ENCODE peak calls at places on chromosomes 16 and 17, in ten cellular contexts. O is stimulated activated CD8-positive, alpha-beta memory T cell treated with anti-CD3 and anti-CD28 coated beads, Interleukin-4, amount 100 ng/mL, for 24 hours; W is AG09319; A is T1000; L is HAP-1; Y is left ventricle myocardium inferior; K is H7; V is lower leg skin; Q is cardiac septum; D is activated gamma-delta T cell treated with anti-CD3 and anti-CD28 coated beads, Interleukin-2, amount 50 U/mL, for 16 hours. X is an unnamed sample.

GRCh38 chr16:51994597-51994996 is 552.3 kb downstream of the TOX3 start:
- DNase-seq in O (no peak), W (no peak), A (no peak), L (no peak), Y (no peak), K (no peak), V (no peak), Q (no peak), D (no peak), X (no peak)

GRCh38 chr17:29592850-29593545 is at the start of gene ANKRD13B:
- DNase-seq in O (no peak), W (no peak), A (no peak), L (peak; percentile 21), Y (peak; percentile 58), K (peak; percentile 85), V (peak; percentile 92), Q (no peak), D (no peak), X (peak; percentile 92)

GRCh38 chr17:66221343-66221742 is 7.9 kb downstream of the APOH start:
- DNase-seq in O (no peak), W (no peak), A (no peak), L (no peak), Y (no peak), K (no peak), V (no peak), Q (no peak), D (no peak), X (no peak)

GRCh38 chr17:35051183-35051578 is 12.3 kb downstream of the RFFL start:
- DNase-seq in O (no peak), W (no peak), A (no peak), L (no peak), Y (no peak), K (no peak), V (no peak), Q (no peak), D (peak; percentile 22), X (no peak)

GRCh38 chr17:36928450-36929125 is 8.7 kb upstream of the LHX1 start:
- DNase-seq in O (no peak), W (no peak), A (no peak), L (no peak), Y (no peak), K (peak; percentile 64), V (no peak), Q (peak; percentile 57), D (no peak), X (no peak)

GRCh38 chr17:55348749-55349354 is 72.8 kb downstream of the MMD start:
- DNase-seq in O (peak; percentile 3), W (peak; percentile 10), A (peak; percentile 4), L (peak; percentile 50), Y (no peak), K (peak; percentile 32), V (peak; percentile 87), Q (no peak), D (no peak), X (no peak)

GRCh38 chr17:6328279-6328678 is 106.6 kb downstream of the AIPL1 start:
- DNase-seq in O (no peak), W (no peak), A (no peak), L (no peak), Y (no peak), K (no peak), V (peak; percentile 26), Q (no peak), D (no peak), X (no peak)

GRCh38 chr17:63434951-63435571 is 11.0 kb downstream of the CYB561 start:
- DNase-seq in O (no peak), W (no peak), A (peak; percentile 66), L (no peak), Y (peak; percentile 65), K (peak; percentile 76), V (peak; percentile 90), Q (peak; percentile 84), D (peak; percentile 48), X (peak; percentile 81)

GRCh38 chr16:13077816-13078215 is 176.4 kb downstream of the SHISA9 start:
- DNase-seq in O (no peak), W (no peak), A (no peak), L (no peak), Y (no peak), K (no peak), V (no peak), Q (no peak), D (no peak), X (no peak)

GRCh38 chr17:37458805-37459204 is 30.9 kb upstream of the DUSP14 start:
- DNase-seq in O (no peak), W (no peak), A (no peak), L (no peak), Y (no peak), K (no peak), V (no peak), Q (no peak), D (no peak), X (no peak)

GRCh38 chr16:728131-728889 is 1.4 kb downstream of the HAGHL start:
- DNase-seq in O (peak; percentile 56), W (no peak), A (peak; percentile 72), L (peak; percentile 82), Y (peak; percentile 65), K (peak; percentile 95), V (peak; percentile 93), Q (no peak), D (no peak), X (no peak)

GRCh38 chr16:49340466-49340865 is 33.1 kb upstream of the C16orf78 start:
- DNase-seq in O (no peak), W (no peak), A (no peak), L (no peak), Y (no peak), K (no peak), V (peak; percentile 57), Q (peak; percentile 46), D (no peak), X (no peak)

GRCh38 chr16:68235882-68236803 is at the start of gene ESRP2:
- DNase-seq in O (peak; percentile 34), W (no peak), A (no peak), L (no peak), Y (no peak), K (peak; percentile 95), V (peak; percentile 93), Q (no peak), D (no peak), X (peak; percentile 88)

GRCh38 chr16:89502319-89502843 is 5.8 kb upstream of the SPG7 start:
- DNase-seq in O (no peak), W (no peak), A (no peak), L (no peak), Y (no peak), K (peak; percentile 41), V (no peak), Q (no peak), D (no peak), X (no peak)

GRCh38 chr17:38748329-38749221 is at the start of gene PCGF2:
- DNase-seq in O (no peak), W (peak; percentile 66), A (peak; percentile 68), L (peak; percentile 91), Y (peak; percentile 94), K (peak; percentile 97), V (peak; percentile 98), Q (peak; percentile 93), D (no peak), X (no peak)

GRCh38 chr17:9367186-9367585 is 208.4 kb downstream of the STX8 start:
- DNase-seq in O (no peak), W (no peak), A (no peak), L (no peak), Y (peak; percentile 28), K (no peak), V (no peak), Q (no peak), D (no peak), X (no peak)

GRCh38 chr17:53570731-53571130 is 252.0 kb upstream of the KIF2B start:
- DNase-seq in O (no peak), W (no peak), A (no peak), L (no peak), Y (no peak), K (no peak), V (no peak), Q (no peak), D (no peak), X (no peak)

GRCh38 chr16:54632821-54633220 is 297.8 kb upstream of the IRX5 start:
- DNase-seq in O (no peak), W (no peak), A (no peak), L (no peak), Y (no peak), K (no peak), V (no peak), Q (no peak), D (no peak), X (no peak)

GRCh38 chr16:2816751-2817495 is at the start of gene PRSS21:
- DNase-seq in O (peak; percentile 20), W (no peak), A (no peak), L (no peak), Y (no peak), K (peak; percentile 93), V (no peak), Q (peak; percentile 33), D (peak; percentile 16), X (peak; percentile 90)

GRCh38 chr17:69223809-69224208 is 4.8 kb downstream of the ABCA10 start:
- DNase-seq in O (no peak), W (peak; percentile 48), A (no peak), L (no peak), Y (no peak), K (no peak), V (no peak), Q (no peak), D (no peak), X (no peak)

GRCh38 chr17:76184266-76184665 is 43.2 kb upstream of the FOXJ1 start:
- DNase-seq in O (no peak), W (no peak), A (no peak), L (no peak), Y (no peak), K (no peak), V (no peak), Q (no peak), D (no peak), X (no peak)

GRCh38 chr17:4368341-4368740 is 1.9 kb upstream of the UBE2G1 start:
- DNase-seq in O (no peak), W (no peak), A (no peak), L (no peak), Y (no peak), K (no peak), V (no peak), Q (no peak), D (no peak), X (peak; percentile 9)

GRCh38 chr17:66076546-66077190 is 115.3 kb downstream of the CEP112 start:
- DNase-seq in O (no peak), W (no peak), A (no peak), L (no peak), Y (no peak), K (no peak), V (no peak), Q (no peak), D (no peak), X (no peak)

GRCh38 chr17:6755281-6755680 is 565 bp upstream of the XAF1 start:
- DNase-seq in O (no peak), W (peak; percentile 31), A (no peak), L (no peak), Y (peak; percentile 76), K (no peak), V (no peak), Q (no peak), D (no peak), X (no peak)

GRCh38 chr16:57912529-57913260 is 58.2 kb downstream of the CNGB1 start:
- DNase-seq in O (no peak), W (no peak), A (no peak), L (no peak), Y (no peak), K (no peak), V (no peak), Q (no peak), D (no peak), X (no peak)

GRCh38 chr17:39716879-39717536 is 13.3 kb downstream of the MIEN1 start:
- DNase-seq in O (no peak), W (no peak), A (no peak), L (no peak), Y (no peak), K (no peak), V (no peak), Q (no peak), D (no peak), X (no peak)

GRCh38 chr16:51636913-51637743 is 486.1 kb upstream of the SALL1 start:
- DNase-seq in O (no peak), W (peak; percentile 8), A (peak; percentile 62), L (peak; percentile 18), Y (no peak), K (peak; percentile 73), V (no peak), Q (no peak), D (no peak), X (no peak)

GRCh38 chr16:4613636-4614570 is 785 bp downstream of the UBALD1 start:
- DNase-seq in O (peak; percentile 26), W (no peak), A (no peak), L (no peak), Y (peak; percentile 35), K (peak; percentile 82), V (no peak), Q (no peak), D (no peak), X (no peak)